ENCODE peak calls at places on chromosome 22, in seven cellular contexts. One of them, this sample, is unnamed. For H3K27me3, the result is how much of the 10 kb centered on the place peaks cover.

GRCh38 chr22:18988958-18989357 is 52.9 kb upstream of the PRODH start:
- DNase-seq in uterus: no peak
- DNase-seq in adipocyte: no peak
- DNase-seq in esophagus muscularis mucosa: no peak
- DNase-seq in body of pancreas: no peak
- DNase-seq in GM23338: no peak
- DNase-seq in thyroid gland: no peak
- DNase-seq in this sample: no peak

GRCh38 chr22:46240073-46240472 is 10.0 kb downstream of the CDPF1 start:
- DNase-seq in uterus: no peak
- DNase-seq in adipocyte: no peak
- DNase-seq in esophagus muscularis mucosa: no peak
- DNase-seq in body of pancreas: no peak
- DNase-seq in GM23338: no peak
- DNase-seq in thyroid gland: no peak
- DNase-seq in this sample: no peak

GRCh38 chr22:25564979-25565677 is 653 bp downstream of the GRK3 start:
- DNase-seq in uterus: peak
- DNase-seq in adipocyte: peak
- DNase-seq in esophagus muscularis mucosa: no peak
- DNase-seq in body of pancreas: peak
- DNase-seq in GM23338: peak
- DNase-seq in thyroid gland: peak
- DNase-seq in this sample: peak

GRCh38 chr22:30718938-30719337 is 24.3 kb downstream of the OSBP2 start:
- DNase-seq in uterus: no peak
- DNase-seq in adipocyte: no peak
- DNase-seq in esophagus muscularis mucosa: no peak
- DNase-seq in body of pancreas: no peak
- DNase-seq in GM23338: no peak
- DNase-seq in thyroid gland: no peak
- DNase-seq in this sample: no peak

GRCh38 chr22:27840436-27840835 is 38.9 kb upstream of the MN1 start:
- DNase-seq in uterus: no peak
- DNase-seq in adipocyte: no peak
- DNase-seq in esophagus muscularis mucosa: no peak
- DNase-seq in body of pancreas: no peak
- DNase-seq in GM23338: no peak
- DNase-seq in thyroid gland: no peak
- DNase-seq in this sample: no peak

GRCh38 chr22:43110927-43111623 is 525 bp downstream of the BIK start:
- DNase-seq in uterus: no peak
- DNase-seq in adipocyte: peak
- DNase-seq in esophagus muscularis mucosa: no peak
- DNase-seq in body of pancreas: peak
- DNase-seq in GM23338: peak
- DNase-seq in thyroid gland: peak
- DNase-seq in this sample: no peak

GRCh38 chr22:22895776-22896445 is 8.3 kb downstream of the IGLL5 start:
- DNase-seq in uterus: no peak
- DNase-seq in adipocyte: no peak
- DNase-seq in esophagus muscularis mucosa: no peak
- DNase-seq in body of pancreas: no peak
- DNase-seq in GM23338: no peak
- DNase-seq in thyroid gland: no peak
- DNase-seq in this sample: no peak

GRCh38 chr22:41501209-41501608 is 32.3 kb downstream of the ACO2 start:
- DNase-seq in uterus: no peak
- DNase-seq in adipocyte: no peak
- DNase-seq in esophagus muscularis mucosa: no peak
- DNase-seq in body of pancreas: no peak
- DNase-seq in GM23338: peak
- DNase-seq in thyroid gland: no peak
- DNase-seq in this sample: no peak

GRCh38 chr22:28116261-28116673 is 197.2 kb upstream of the PITPNB start:
- DNase-seq in uterus: peak
- DNase-seq in adipocyte: peak
- DNase-seq in esophagus muscularis mucosa: peak
- DNase-seq in body of pancreas: peak
- DNase-seq in GM23338: peak
- DNase-seq in thyroid gland: peak
- DNase-seq in this sample: no peak

GRCh38 chr22:26922804-26923203 is 265.4 kb downstream of the MIAT start:
- DNase-seq in uterus: no peak
- DNase-seq in adipocyte: no peak
- DNase-seq in esophagus muscularis mucosa: no peak
- DNase-seq in body of pancreas: no peak
- DNase-seq in GM23338: peak
- DNase-seq in thyroid gland: no peak
- DNase-seq in this sample: peak

GRCh38 chr22:31474743-31475142 is 14.9 kb downstream of the EIF4ENIF1 start:
- DNase-seq in uterus: no peak
- DNase-seq in adipocyte: peak
- DNase-seq in esophagus muscularis mucosa: no peak
- DNase-seq in body of pancreas: no peak
- DNase-seq in GM23338: no peak
- DNase-seq in thyroid gland: no peak
- DNase-seq in this sample: no peak

GRCh38 chr22:36613958-36614357 is 85.0 kb upstream of the EIF3D start:
- DNase-seq in uterus: no peak
- DNase-seq in adipocyte: no peak
- DNase-seq in esophagus muscularis mucosa: no peak
- DNase-seq in body of pancreas: peak
- DNase-seq in GM23338: peak
- DNase-seq in thyroid gland: no peak
- DNase-seq in this sample: peak
- H3K27me3 ChIP-seq in uterus: under half
- H3K27me3 ChIP-seq in adipocyte: half or more
- H3K27me3 ChIP-seq in esophagus muscularis mucosa: under half
- H3K27me3 ChIP-seq in body of pancreas: under half
- H3K27me3 ChIP-seq in GM23338: under half
- H3K27me3 ChIP-seq in thyroid gland: under half
- H3K27me3 ChIP-seq in this sample: under half

DNA sequence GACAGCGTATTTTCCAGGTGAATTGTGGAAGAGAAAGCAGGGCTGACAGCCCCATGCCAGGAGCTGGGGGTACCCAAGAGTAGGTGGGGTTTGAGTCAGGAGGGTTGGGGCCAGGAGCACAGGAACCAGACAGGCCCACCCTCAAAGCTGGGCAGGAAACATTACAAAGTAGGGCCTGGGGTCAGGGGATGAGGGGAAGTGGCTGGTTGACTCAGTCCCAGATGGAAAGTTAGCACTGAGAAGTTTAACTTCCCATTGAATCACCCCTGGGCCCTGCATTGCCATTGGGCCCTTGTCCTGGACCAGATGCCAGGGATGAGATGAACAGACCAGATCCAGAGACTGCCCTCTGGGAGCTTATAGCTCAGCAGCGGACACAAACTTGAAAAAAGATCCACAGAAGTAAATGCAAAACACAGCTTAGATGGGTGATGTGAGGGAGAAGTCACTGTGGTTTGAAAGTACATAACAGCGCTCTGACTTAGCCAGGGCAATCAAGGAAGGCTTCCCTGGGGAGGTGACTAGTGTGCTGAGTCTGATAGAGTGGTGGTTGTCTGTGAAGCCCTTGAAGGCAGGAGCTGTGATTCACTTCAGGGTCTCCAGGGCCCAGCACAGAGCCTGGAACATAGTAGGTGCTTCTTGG is 2.2 kb downstream of the MAFF start:
- DNase-seq in uterus: no peak
- DNase-seq in adipocyte: peak
- DNase-seq in esophagus muscularis mucosa: no peak
- DNase-seq in body of pancreas: no peak
- DNase-seq in GM23338: no peak
- DNase-seq in thyroid gland: no peak
- DNase-seq in this sample: no peak
- H3K27me3 ChIP-seq in uterus: under half
- H3K27me3 ChIP-seq in adipocyte: under half
- H3K27me3 ChIP-seq in esophagus muscularis mucosa: under half
- H3K27me3 ChIP-seq in body of pancreas: under half
- H3K27me3 ChIP-seq in GM23338: under half
- H3K27me3 ChIP-seq in thyroid gland: under half
- H3K27me3 ChIP-seq in this sample: under half

GRCh38 chr22:48939441-48940265 is 888.0 kb downstream of the BRD1 start:
- DNase-seq in uterus: no peak
- DNase-seq in adipocyte: no peak
- DNase-seq in esophagus muscularis mucosa: peak
- DNase-seq in body of pancreas: no peak
- DNase-seq in GM23338: no peak
- DNase-seq in thyroid gland: no peak
- DNase-seq in this sample: no peak

GRCh38 chr22:48934446-48934845 is 893.2 kb downstream of the BRD1 start:
- DNase-seq in uterus: no peak
- DNase-seq in adipocyte: no peak
- DNase-seq in esophagus muscularis mucosa: no peak
- DNase-seq in body of pancreas: no peak
- DNase-seq in GM23338: no peak
- DNase-seq in thyroid gland: no peak
- DNase-seq in this sample: no peak

GRCh38 chr22:48936391-48936790 is 891.3 kb downstream of the BRD1 start:
- DNase-seq in uterus: no peak
- DNase-seq in adipocyte: no peak
- DNase-seq in esophagus muscularis mucosa: no peak
- DNase-seq in body of pancreas: no peak
- DNase-seq in GM23338: no peak
- DNase-seq in thyroid gland: no peak
- DNase-seq in this sample: no peak

GRCh38 chr22:48938741-48939140 is 888.9 kb downstream of the BRD1 start:
- DNase-seq in uterus: no peak
- DNase-seq in adipocyte: no peak
- DNase-seq in esophagus muscularis mucosa: no peak
- DNase-seq in body of pancreas: no peak
- DNase-seq in GM23338: no peak
- DNase-seq in thyroid gland: no peak
- DNase-seq in this sample: no peak

GRCh38 chr22:48937032-48937639 is 890.5 kb downstream of the BRD1 start:
- DNase-seq in uterus: no peak
- DNase-seq in adipocyte: no peak
- DNase-seq in esophagus muscularis mucosa: peak
- DNase-seq in body of pancreas: no peak
- DNase-seq in GM23338: no peak
- DNase-seq in thyroid gland: no peak
- DNase-seq in this sample: no peak
- H3K27me3 ChIP-seq in uterus: under half
- H3K27me3 ChIP-seq in adipocyte: under half
- H3K27me3 ChIP-seq in esophagus muscularis mucosa: under half
- H3K27me3 ChIP-seq in body of pancreas: under half
- H3K27me3 ChIP-seq in GM23338: under half
- H3K27me3 ChIP-seq in thyroid gland: under half
- H3K27me3 ChIP-seq in this sample: under half

GRCh38 chr22:38828191-38828590 is 15.6 kb downstream of the NPTXR start:
- DNase-seq in uterus: no peak
- DNase-seq in adipocyte: no peak
- DNase-seq in esophagus muscularis mucosa: no peak
- DNase-seq in body of pancreas: no peak
- DNase-seq in GM23338: no peak
- DNase-seq in thyroid gland: no peak
- DNase-seq in this sample: no peak

GRCh38 chr22:38828616-38829205 is 15.1 kb downstream of the NPTXR start:
- DNase-seq in uterus: no peak
- DNase-seq in adipocyte: no peak
- DNase-seq in esophagus muscularis mucosa: no peak
- DNase-seq in body of pancreas: no peak
- DNase-seq in GM23338: no peak
- DNase-seq in thyroid gland: no peak
- DNase-seq in this sample: no peak

GRCh38 chr22:38827510-38827909 is 16.3 kb downstream of the NPTXR start:
- DNase-seq in uterus: no peak
- DNase-seq in adipocyte: no peak
- DNase-seq in esophagus muscularis mucosa: no peak
- DNase-seq in body of pancreas: no peak
- DNase-seq in GM23338: no peak
- DNase-seq in thyroid gland: no peak
- DNase-seq in this sample: no peak

GRCh38 chr22:38826386-38826785 is 17.4 kb downstream of the NPTXR start:
- DNase-seq in uterus: no peak
- DNase-seq in adipocyte: no peak
- DNase-seq in esophagus muscularis mucosa: no peak
- DNase-seq in body of pancreas: no peak
- DNase-seq in GM23338: no peak
- DNase-seq in thyroid gland: no peak
- DNase-seq in this sample: no peak

GRCh38 chr22:38826801-38827200 is 17.0 kb downstream of the NPTXR start:
- DNase-seq in uterus: no peak
- DNase-seq in adipocyte: no peak
- DNase-seq in esophagus muscularis mucosa: no peak
- DNase-seq in body of pancreas: no peak
- DNase-seq in GM23338: no peak
- DNase-seq in thyroid gland: no peak
- DNase-seq in this sample: no peak
- H3K27me3 ChIP-seq in uterus: under half
- H3K27me3 ChIP-seq in adipocyte: under half
- H3K27me3 ChIP-seq in esophagus muscularis mucosa: under half
- H3K27me3 ChIP-seq in body of pancreas: under half
- H3K27me3 ChIP-seq in GM23338: under half
- H3K27me3 ChIP-seq in thyroid gland: under half
- H3K27me3 ChIP-seq in this sample: under half

GRCh38 chr22:47615051-47615450 is 852.6 kb downstream of the TBC1D22A start:
- DNase-seq in uterus: no peak
- DNase-seq in adipocyte: no peak
- DNase-seq in esophagus muscularis mucosa: no peak
- DNase-seq in body of pancreas: no peak
- DNase-seq in GM23338: no peak
- DNase-seq in thyroid gland: no peak
- DNase-seq in this sample: no peak
- H3K27me3 ChIP-seq in uterus: under half
- H3K27me3 ChIP-seq in adipocyte: under half
- H3K27me3 ChIP-seq in esophagus muscularis mucosa: under half
- H3K27me3 ChIP-seq in body of pancreas: under half
- H3K27me3 ChIP-seq in GM23338: under half
- H3K27me3 ChIP-seq in thyroid gland: under half
- H3K27me3 ChIP-seq in this sample: under half

GRCh38 chr22:35542157-35542971 is 1.7 kb downstream of the RASD2 start:
- DNase-seq in uterus: no peak
- DNase-seq in adipocyte: no peak
- DNase-seq in esophagus muscularis mucosa: no peak
- DNase-seq in body of pancreas: no peak
- DNase-seq in GM23338: no peak
- DNase-seq in thyroid gland: peak
- DNase-seq in this sample: no peak
- H3K27me3 ChIP-seq in uterus: under half
- H3K27me3 ChIP-seq in adipocyte: under half
- H3K27me3 ChIP-seq in esophagus muscularis mucosa: under half
- H3K27me3 ChIP-seq in body of pancreas: under half
- H3K27me3 ChIP-seq in GM23338: under half
- H3K27me3 ChIP-seq in thyroid gland: under half
- H3K27me3 ChIP-seq in this sample: under half

GRCh38 chr22:38952382-38952993 is 4.9 kb upstream of the APOBEC3A start:
- DNase-seq in uterus: no peak
- DNase-seq in adipocyte: no peak
- DNase-seq in esophagus muscularis mucosa: no peak
- DNase-seq in body of pancreas: peak
- DNase-seq in GM23338: no peak
- DNase-seq in thyroid gland: no peak
- DNase-seq in this sample: no peak
- H3K27me3 ChIP-seq in uterus: under half
- H3K27me3 ChIP-seq in adipocyte: half or more
- H3K27me3 ChIP-seq in esophagus muscularis mucosa: under half
- H3K27me3 ChIP-seq in body of pancreas: under half
- H3K27me3 ChIP-seq in GM23338: under half
- H3K27me3 ChIP-seq in thyroid gland: under half
- H3K27me3 ChIP-seq in this sample: under half